ENCODE peak calls at places on chromosome 17, in seven cellular contexts. R, N, D, L, B, W and Q are unnamed samples.

GRCh38 chr17:79075433-79075805 is 795 bp downstream of the ENGASE start:
- DNase-seq in D (no peak), L (no peak), R (no peak), B (no peak), N (peak), W (no peak), Q (no peak)

GRCh38 chr17:82228842-82229685 is at the start of gene SLC16A3:
- DNase-seq in B (peak), D (no peak), W (peak), R (no peak), N (no peak), L (peak), Q (peak)

GRCh38 chr17:78323821-78324390 is 36.0 kb downstream of the SOCS3 start:
- DNase-seq in N (no peak), R (no peak), W (no peak), L (no peak), D (no peak), B (no peak), Q (no peak)

GRCh38 chr17:8117980-8118768 is at the start of gene ALOXE3:
- DNase-seq in L (peak), R (no peak), N (no peak), W (no peak), D (no peak), B (no peak), Q (peak)

GRCh38 chr17:79988163-79988971 is 47.3 kb downstream of the TBC1D16 start:
- DNase-seq in N (no peak), B (no peak), L (no peak), D (peak), W (peak), R (no peak), Q (peak)

GRCh38 chr17:40317345-40317873 is 8.4 kb downstream of the RARA start:
- DNase-seq in W (no peak), L (peak), D (no peak), N (no peak), B (peak), R (no peak), Q (no peak)

GRCh38 chr17:80474933-80475915 is 1.2 kb downstream of the NPTX1 start:
- DNase-seq in L (no peak), B (no peak), N (no peak), W (no peak), R (no peak), D (no peak), Q (no peak)

GRCh38 chr17:75558666-75559530 is 28.7 kb upstream of the MYO15B start:
- DNase-seq in B (no peak), L (no peak), N (no peak), R (no peak), D (no peak), W (no peak), Q (no peak)

GRCh38 chr17:560379-560935 is 154.2 kb downstream of the VPS53 start:
- DNase-seq in D (peak), L (no peak), N (peak), W (no peak), R (no peak), B (no peak), Q (no peak)

GRCh38 chr17:17824780-17825614 is 11.8 kb downstream of the SREBF1 start:
- DNase-seq in N (no peak), W (no peak), B (no peak), D (no peak), R (no peak), L (no peak), Q (no peak)

GRCh38 chr17:41578971-41579370 is 7.1 kb upstream of the KRT9 start:
- DNase-seq in W (no peak), D (no peak), N (no peak), B (no peak), L (no peak), R (no peak), Q (no peak)

GRCh38 chr17:4230142-4230541 is 33.6 kb downstream of the ANKFY1 start:
- DNase-seq in D (peak), N (peak), R (peak), L (peak), W (no peak), B (no peak), Q (no peak)

GRCh38 chr17:81909966-81910839 is 996 bp downstream of the PCYT2 start:
- DNase-seq in L (peak), D (no peak), R (no peak), N (no peak), W (peak), B (peak), Q (no peak)

GRCh38 chr17:39239640-39240314 is 14.0 kb upstream of the STAC2 start:
- DNase-seq in B (peak), R (no peak), N (no peak), L (peak), D (no peak), W (peak), Q (no peak)

GRCh38 chr17:40556884-40557414 is 8.3 kb downstream of the CCR7 start:
- DNase-seq in N (no peak), R (peak), D (no peak), L (no peak), B (no peak), W (no peak), Q (peak)

GRCh38 chr17:18038149-18038850 is 668 bp downstream of the ATPAF2 start:
- DNase-seq in R (no peak), N (no peak), B (peak), L (no peak), D (no peak), W (no peak), Q (no peak)

GRCh38 chr17:38881600-38882191 is 11.8 kb downstream of the LASP1 start:
- DNase-seq in B (peak), N (peak), R (no peak), W (peak), L (no peak), D (no peak), Q (no peak)

GRCh38 chr17:17750881-17751280 is 69.6 kb downstream of the RAI1 start:
- DNase-seq in R (no peak), L (no peak), B (peak), N (no peak), D (no peak), W (no peak), Q (no peak)

GRCh38 chr17:72280881-72281280 is 160.1 kb downstream of the SOX9 start:
- DNase-seq in R (no peak), D (no peak), L (no peak), B (no peak), W (no peak), N (no peak), Q (no peak)

GRCh38 chr17:78925662-78926555 is 722 bp upstream of the TIMP2 start:
- DNase-seq in D (no peak), W (peak), N (peak), L (peak), B (no peak), R (peak), Q (peak)

GRCh38 chr17:32569171-32570080 is 82.6 kb downstream of the CDK5R1 start:
- DNase-seq in L (no peak), W (no peak), D (no peak), R (no peak), N (no peak), B (no peak), Q (no peak)

GRCh38 chr17:33049781-33050414 is 58.3 kb downstream of the SPACA3 start:
- DNase-seq in W (no peak), B (peak), D (peak), R (no peak), N (peak), L (peak), Q (no peak)

GRCh38 chr17:17403899-17404576 is 72.8 kb upstream of the MED9 start:
- DNase-seq in N (peak), B (peak), W (peak), R (no peak), D (no peak), L (no peak), Q (no peak)

GRCh38 chr17:78828470-78829185 is 12.0 kb downstream of the USP36 start:
- DNase-seq in R (no peak), D (no peak), W (no peak), L (no peak), N (no peak), B (no peak), Q (no peak)

GRCh38 chr17:72118588-72119279 is 2.1 kb upstream of the SOX9 start:
- DNase-seq in D (no peak), N (peak), B (peak), R (peak), W (no peak), L (no peak), Q (peak)

GRCh38 chr17:78113804-78114785 is 14.5 kb downstream of the TMC6 start:
- DNase-seq in L (no peak), B (no peak), R (no peak), W (no peak), D (no peak), N (no peak), Q (no peak)

GRCh38 chr17:68381076-68381900 is 76.0 kb downstream of the WIPI1 start:
- DNase-seq in R (no peak), W (no peak), L (no peak), B (no peak), D (no peak), N (no peak), Q (no peak)

GRCh38 chr17:47697948-47698711 is 4.2 kb downstream of the TBKBP1 start:
- DNase-seq in W (peak), D (no peak), L (no peak), B (no peak), N (no peak), R (no peak), Q (no peak)

GRCh38 chr17:7549401-7550055 is 670 bp downstream of the TNFSF12 start:
- DNase-seq in B (no peak), R (peak), W (peak), D (no peak), N (no peak), L (peak), Q (no peak)

GRCh38 chr17:27776882-27777624 is 23.3 kb downstream of the NOS2 start:
- DNase-seq in W (peak), D (no peak), B (no peak), L (no peak), R (no peak), N (no peak), Q (peak)

GRCh38 chr17:37713624-37714023 is 31.2 kb downstream of the HNF1B start:
- DNase-seq in D (no peak), N (no peak), W (no peak), L (no peak), R (no peak), B (no peak), Q (no peak)